ENCODE peak calls at places on chromosomes 5 and 9, in eight cellular contexts. J, X, Y, I, C, Z, S and E are unnamed samples.

GRCh38 chr5:43432486-43433365 is 20.5 kb upstream of the CCL28 start:
- DNase-seq in J (peak; percentile 86), X (peak; percentile 52), Y (peak; percentile 90), I (peak; percentile 94), S (peak; percentile 90), Z (peak; percentile 75), C (peak; percentile 70), E (peak; percentile 94)

GRCh38 chr9:28207657-28208056 is 634.4 kb upstream of the C9orf72 start:
- DNase-seq in I (no peak), J (no peak), Z (no peak), X (no peak), Y (no peak), S (no peak), C (no peak), E (no peak)

GRCh38 chr5:36878421-36879088 is 2.0 kb downstream of the NIPBL start:
- DNase-seq in J (peak; percentile 59), I (peak; percentile 64), Y (peak; percentile 71), S (peak; percentile 59), X (peak; percentile 57), C (peak; percentile 54), Z (no peak), E (peak; percentile 51)

GRCh38 chr9:114214181-114214580 is 58.8 kb downstream of the COL27A1 start:
- DNase-seq in Y (peak; percentile 74), J (peak; percentile 52), C (peak; percentile 36), Z (peak; percentile 71), S (peak; percentile 65), X (peak; percentile 48), I (peak; percentile 64), E (peak; percentile 79)

GRCh38 chr5:72156921-72157320 is 49.6 kb downstream of the MAP1B start:
- DNase-seq in J (peak; percentile 91), S (peak; percentile 98), C (peak; percentile 85), X (peak; percentile 98), Z (no peak), I (no peak), Y (peak; percentile 98), E (peak; percentile 91)

GRCh38 chr5:65141487-65141886 is 340.2 kb downstream of the ADAMTS6 start:
- DNase-seq in C (no peak), I (no peak), Y (peak; percentile 51), Z (no peak), J (no peak), S (peak; percentile 41), X (no peak), E (no peak)

GRCh38 chr9:94563548-94563947 is 8.7 kb downstream of the PCAT7 start:
- DNase-seq in X (no peak), C (no peak), Z (no peak), J (no peak), I (no peak), S (no peak), Y (no peak), E (no peak)

GRCh38 chr9:136093995-136094881 is 851 bp downstream of the NACC2 start:
- DNase-seq in Y (peak; percentile 64), S (peak; percentile 42), C (peak; percentile 68), I (peak; percentile 54), Z (peak; percentile 94), J (peak; percentile 42), X (peak; percentile 31), E (peak; percentile 52)

GRCh38 chr5:137164961-137165360 is 334.2 kb downstream of the SPOCK1 start:
- DNase-seq in S (no peak), Z (no peak), X (no peak), J (no peak), Y (no peak), I (no peak), C (no peak), E (no peak)

DNA sequence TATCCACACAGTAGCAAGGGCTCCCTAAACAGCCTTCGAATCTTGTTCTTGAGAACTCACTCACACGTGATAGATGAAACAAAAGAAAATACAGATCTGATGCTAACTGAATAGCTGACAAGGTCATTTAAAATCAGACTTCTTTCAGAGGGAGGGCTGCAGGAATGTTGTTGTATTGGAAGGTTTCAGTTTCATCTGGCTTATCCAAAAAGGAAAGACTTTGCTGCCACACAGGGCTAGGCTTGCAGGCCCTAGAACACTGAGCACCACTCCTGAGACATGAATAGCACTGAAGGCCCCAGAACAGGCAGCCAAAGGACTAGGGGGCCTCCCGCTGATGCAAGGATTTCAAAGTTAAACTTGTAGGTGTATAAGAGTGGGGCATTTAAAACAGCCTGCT is 3.1 kb downstream of the CD180 start:
- DNase-seq in X (no peak), Z (no peak), C (no peak), S (no peak), J (peak; percentile 20), Y (no peak), I (no peak), E (peak; percentile 20)
- H3K4me3 ChIP-seq in X (no peak overlapping the region), Z (no peak overlapping the region), C (no peak overlapping the region), S (no peak overlapping the region), J (no peak overlapping the region), Y (no peak overlapping the region), I (no peak overlapping the region), E (no peak overlapping the region)

GRCh38 chr5:135833961-135834638 is 363 bp upstream of the SLC25A48 start:
- DNase-seq in S (peak; percentile 27), C (peak; percentile 49), Y (no peak), J (peak; percentile 22), Z (peak; percentile 24), I (peak; percentile 34), X (no peak), E (peak; percentile 29)
- TF ChIP-seq CTCF in S (peak; percentile 60), C (peak; percentile 77), Y (no peak), J (peak; percentile 76), Z (peak; percentile 72), I (peak; percentile 67), X (no peak), E (peak; percentile 71)

GRCh38 chr9:34587271-34587670 is 2.3 kb downstream of the CNTFR start:
- DNase-seq in S (no peak), X (no peak), Z (no peak), I (no peak), Y (no peak), C (no peak), J (no peak), E (no peak)

GRCh38 chr9:34589371-34589655 is 211 bp downstream of the CNTFR start:
- DNase-seq in Z (no peak), X (no peak), S (no peak), Y (no peak), C (no peak), I (no peak), J (no peak), E (no peak)

GRCh38 chr9:34584970-34585369 is 4.6 kb downstream of the CNTFR start:
- DNase-seq in X (no peak), I (no peak), S (no peak), Y (no peak), J (no peak), Z (peak; percentile 60), C (no peak), E (no peak)

GRCh38 chr9:34588671-34589370 is 703 bp downstream of the CNTFR start:
- DNase-seq in X (no peak), Y (no peak), J (no peak), I (no peak), Z (peak; percentile 70), C (no peak), S (no peak), E (no peak)

GRCh38 chr9:34585946-34586705 is 3.4 kb downstream of the CNTFR start:
- DNase-seq in Z (no peak), S (no peak), C (no peak), X (no peak), J (no peak), Y (no peak), I (no peak), E (no peak)
- H3K4me3 ChIP-seq in Z (peak overlapping the region; percentile 80), S (no peak overlapping the region), C (no peak overlapping the region), X (no peak overlapping the region), J (no peak overlapping the region), Y (no peak overlapping the region), I (no peak overlapping the region), E (no peak overlapping the region)

DNA sequence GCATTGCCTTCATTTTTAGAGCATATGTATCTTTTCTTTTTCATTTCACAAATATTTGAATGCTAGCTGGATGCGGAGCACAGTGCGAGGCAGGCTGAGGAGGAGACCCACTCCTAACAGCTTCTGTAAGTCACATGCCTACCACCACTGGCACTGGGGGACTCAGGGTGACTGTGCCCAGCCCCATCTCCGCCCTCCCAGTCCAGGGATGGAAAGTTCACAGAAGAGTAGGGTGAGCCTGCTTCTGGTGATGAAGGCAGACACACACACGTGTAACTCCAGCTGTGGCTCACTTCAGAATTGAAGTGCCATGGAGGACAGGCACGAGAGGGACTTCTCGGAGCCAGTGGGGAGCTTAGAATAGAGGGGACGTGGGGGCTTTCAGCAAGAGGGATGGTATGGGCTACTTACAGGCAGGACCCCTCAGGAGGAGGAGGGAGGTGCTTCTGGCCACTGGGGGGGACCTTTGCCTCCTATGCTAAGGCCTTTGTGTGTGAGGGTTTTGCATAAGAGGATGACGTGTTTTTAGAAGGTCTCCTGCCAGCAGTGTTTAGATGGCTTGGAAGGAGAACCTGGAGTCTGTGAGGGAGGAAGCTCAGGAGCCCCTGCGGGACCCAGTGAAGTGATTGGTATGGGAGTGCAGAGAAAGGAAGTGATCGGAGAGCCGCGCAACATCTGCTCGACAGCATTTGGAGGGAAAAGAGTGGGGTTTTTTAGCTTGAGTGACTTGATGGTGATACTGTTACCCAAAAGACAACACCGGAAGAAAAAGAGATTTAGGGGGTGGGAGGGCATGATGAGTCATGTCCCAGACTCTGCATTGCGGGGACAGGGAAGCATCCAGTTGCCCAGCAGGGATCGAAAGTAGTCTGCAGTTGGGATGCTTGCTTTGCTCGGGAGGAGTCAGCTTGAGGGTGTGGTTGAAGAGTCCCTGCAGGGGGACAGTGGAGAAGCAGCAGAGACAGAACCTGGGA is 163.5 kb upstream of the OTULINL start:
- DNase-seq in I (peak; percentile 80), S (peak; percentile 57), Z (no peak), Y (peak; percentile 62), X (peak; percentile 55), C (peak; percentile 81), J (peak; percentile 83), E (peak; percentile 79)
- TF ChIP-seq CTCF in I (no peak), S (no peak), Z (no peak), Y (no peak), X (no peak), C (no peak), J (no peak), E (no peak)

DNA sequence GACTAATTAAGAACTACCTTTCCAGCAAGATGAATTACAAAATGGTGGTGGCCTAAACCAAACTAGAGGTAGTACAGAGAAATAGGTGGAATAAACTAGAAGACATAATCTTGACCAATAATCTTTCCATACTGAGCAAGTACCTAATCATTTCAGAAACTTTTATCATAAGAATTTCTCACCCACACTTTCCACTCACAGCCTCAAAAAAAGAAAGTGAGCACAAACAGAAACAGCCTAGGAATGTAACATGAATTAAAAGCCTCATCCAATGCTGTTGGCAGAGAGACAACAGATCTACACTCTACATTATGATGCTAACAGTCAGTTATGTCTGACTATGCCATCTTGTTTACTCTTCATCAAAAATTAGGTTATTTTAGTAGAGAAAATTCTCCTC is 1.3 kb downstream of the RNF38 start:
- DNase-seq in I (peak; percentile 43), J (peak; percentile 35), Y (peak; percentile 83), C (peak; percentile 77), Z (no peak), X (peak; percentile 70), S (peak; percentile 78), E (peak; percentile 49)
- H3K4me3 ChIP-seq in I (peak overlapping the region; percentile 68), J (peak overlapping the region; percentile 25), Y (peak overlapping the region; percentile 32), C (no peak overlapping the region), Z (peak overlapping the region; percentile 92), X (peak overlapping the region; percentile 18), S (peak overlapping the region; percentile 43), E (peak overlapping the region; percentile 16)